ENCODE peak calls at places on chromosomes 7 and 10, in seven cellular contexts. One of them, this sample, is unnamed.

GRCh38 chr7:33892945-33893344 is 12.4 kb upstream of the BMPER start:
- DNase-seq in cardiac fibroblast: no peak
- DNase-seq in LNCaP clone FGC: no peak
- DNase-seq in cardiac muscle cell: no peak
- DNase-seq in adrenal gland: no peak
- DNase-seq in ovary: no peak
- DNase-seq in Peyer's patch: no peak
- DNase-seq in this sample: no peak

GRCh38 chr7:55893940-55894339 is 6.7 kb downstream of the ZNF713 start:
- DNase-seq in cardiac muscle cell: no peak
- DNase-seq in ovary: no peak
- DNase-seq in LNCaP clone FGC: no peak
- DNase-seq in cardiac fibroblast: no peak
- DNase-seq in adrenal gland: no peak
- DNase-seq in Peyer's patch: no peak
- DNase-seq in this sample: no peak

GRCh38 chr10:64699244-64699643 is 1178.0 kb downstream of the REEP3 start:
- DNase-seq in cardiac fibroblast: no peak
- DNase-seq in cardiac muscle cell: no peak
- DNase-seq in LNCaP clone FGC: no peak
- DNase-seq in Peyer's patch: no peak
- DNase-seq in adrenal gland: no peak
- DNase-seq in ovary: no peak
- DNase-seq in this sample: no peak

GRCh38 chr10:126135177-126135576 is 238.8 kb downstream of the FANK1 start:
- DNase-seq in ovary: no peak
- DNase-seq in LNCaP clone FGC: no peak
- DNase-seq in adrenal gland: no peak
- DNase-seq in cardiac fibroblast: peak
- DNase-seq in Peyer's patch: no peak
- DNase-seq in cardiac muscle cell: no peak
- DNase-seq in this sample: no peak

GRCh38 chr10:114869500-114869899 is 47.9 kb downstream of the FHIP2A start:
- DNase-seq in adrenal gland: no peak
- DNase-seq in cardiac fibroblast: peak
- DNase-seq in cardiac muscle cell: no peak
- DNase-seq in Peyer's patch: no peak
- DNase-seq in LNCaP clone FGC: no peak
- DNase-seq in ovary: no peak
- DNase-seq in this sample: no peak

GRCh38 chr10:79031723-79032122 is 37.0 kb upstream of the ZMIZ1 start:
- DNase-seq in ovary: no peak
- DNase-seq in Peyer's patch: no peak
- DNase-seq in LNCaP clone FGC: no peak
- DNase-seq in cardiac muscle cell: no peak
- DNase-seq in cardiac fibroblast: no peak
- DNase-seq in adrenal gland: no peak
- DNase-seq in this sample: no peak

GRCh38 chr10:59606551-59606961 is 103.1 kb downstream of the SLC16A9 start:
- DNase-seq in cardiac muscle cell: no peak
- DNase-seq in ovary: no peak
- DNase-seq in cardiac fibroblast: peak
- DNase-seq in LNCaP clone FGC: no peak
- DNase-seq in adrenal gland: no peak
- DNase-seq in Peyer's patch: no peak
- DNase-seq in this sample: no peak

GRCh38 chr10:94299417-94299816 is 63.3 kb downstream of the NOC3L start:
- DNase-seq in Peyer's patch: no peak
- DNase-seq in LNCaP clone FGC: no peak
- DNase-seq in cardiac fibroblast: peak
- DNase-seq in cardiac muscle cell: no peak
- DNase-seq in ovary: no peak
- DNase-seq in adrenal gland: no peak
- DNase-seq in this sample: no peak

GRCh38 chr7:112986256-112987031 is 100.2 kb downstream of the GPR85 start:
- DNase-seq in LNCaP clone FGC: no peak
- DNase-seq in ovary: no peak
- DNase-seq in cardiac fibroblast: peak
- DNase-seq in adrenal gland: no peak
- DNase-seq in Peyer's patch: no peak
- DNase-seq in cardiac muscle cell: no peak
- DNase-seq in this sample: no peak

GRCh38 chr7:129947701-129948100 is 5.1 kb downstream of the UBE2H start:
- DNase-seq in cardiac muscle cell: no peak
- DNase-seq in cardiac fibroblast: peak
- DNase-seq in LNCaP clone FGC: no peak
- DNase-seq in ovary: no peak
- DNase-seq in adrenal gland: peak
- DNase-seq in Peyer's patch: no peak
- DNase-seq in this sample: no peak

GRCh38 chr7:77406421-77406820 is 9.7 kb downstream of the GSAP start:
- DNase-seq in cardiac muscle cell: no peak
- DNase-seq in cardiac fibroblast: no peak
- DNase-seq in ovary: no peak
- DNase-seq in Peyer's patch: no peak
- DNase-seq in adrenal gland: no peak
- DNase-seq in LNCaP clone FGC: no peak
- DNase-seq in this sample: no peak

GRCh38 chr10:14653271-14654161 is 121.2 kb downstream of the FAM107B start:
- DNase-seq in LNCaP clone FGC: peak
- DNase-seq in cardiac muscle cell: no peak
- DNase-seq in cardiac fibroblast: peak
- DNase-seq in adrenal gland: peak
- DNase-seq in ovary: no peak
- DNase-seq in Peyer's patch: no peak
- DNase-seq in this sample: no peak

GRCh38 chr7:135291809-135292253 is 58.2 kb downstream of the STRA8 start:
- DNase-seq in ovary: no peak
- DNase-seq in LNCaP clone FGC: no peak
- DNase-seq in adrenal gland: no peak
- DNase-seq in cardiac fibroblast: peak
- DNase-seq in Peyer's patch: no peak
- DNase-seq in cardiac muscle cell: no peak
- DNase-seq in this sample: no peak

GRCh38 chr10:23694446-23694920 is 255.6 kb downstream of the OTUD1 start:
- DNase-seq in adrenal gland: no peak
- DNase-seq in LNCaP clone FGC: no peak
- DNase-seq in cardiac fibroblast: peak
- DNase-seq in Peyer's patch: no peak
- DNase-seq in cardiac muscle cell: peak
- DNase-seq in ovary: no peak
- DNase-seq in this sample: peak

GRCh38 chr7:14902589-14902963 is at the start of gene DGKB:
- DNase-seq in Peyer's patch: no peak
- DNase-seq in cardiac muscle cell: peak
- DNase-seq in ovary: no peak
- DNase-seq in cardiac fibroblast: peak
- DNase-seq in LNCaP clone FGC: no peak
- DNase-seq in adrenal gland: no peak
- DNase-seq in this sample: peak

DNA sequence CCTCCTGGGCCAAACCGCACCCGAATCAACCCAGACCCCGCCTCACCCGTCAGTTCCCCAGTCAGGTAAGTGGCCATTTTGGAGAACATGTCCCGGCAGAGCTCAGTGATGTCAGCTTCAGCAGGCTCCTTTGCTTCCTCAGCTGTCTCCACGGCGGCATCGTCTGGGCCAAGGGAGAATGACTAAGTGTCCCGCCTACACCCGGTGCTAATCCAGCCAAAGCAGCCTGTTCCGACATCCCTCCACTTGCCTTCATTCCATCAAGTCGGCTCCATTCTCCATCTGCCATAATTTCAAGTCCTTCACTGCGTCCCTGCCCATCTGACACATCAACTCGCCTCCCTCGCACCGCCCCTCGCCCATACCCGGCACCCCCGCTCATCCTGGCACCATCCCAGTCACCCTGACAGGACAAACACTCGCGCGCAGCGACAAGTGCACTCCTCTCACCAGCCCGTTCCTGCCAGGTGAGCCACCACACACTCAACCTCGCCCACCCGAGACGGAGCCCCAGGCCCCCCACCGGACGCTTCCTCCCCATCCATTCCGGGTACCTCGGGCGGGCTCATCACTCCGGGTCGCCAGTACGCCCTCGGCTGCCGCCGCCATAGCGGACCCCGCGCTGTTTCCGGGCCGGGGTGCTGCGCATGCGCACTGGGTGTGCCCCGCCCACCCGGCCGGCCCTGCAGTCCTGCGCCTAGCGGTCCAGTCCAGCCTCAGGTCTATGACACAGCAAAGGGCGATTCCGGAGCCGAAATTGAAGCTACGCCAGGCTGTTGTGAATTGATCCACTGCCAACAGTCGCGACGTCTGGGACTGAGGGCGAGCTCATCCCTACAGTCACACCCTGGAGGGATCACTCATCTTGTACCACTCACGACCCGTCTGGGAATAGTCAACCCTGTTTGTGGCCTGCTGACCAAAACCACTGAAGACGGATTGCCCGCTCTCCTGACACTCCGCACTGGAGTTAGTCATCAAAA is at the start of gene BLOC1S2:
- DNase-seq in adrenal gland: peak
- DNase-seq in cardiac fibroblast: peak
- DNase-seq in LNCaP clone FGC: peak
- DNase-seq in cardiac muscle cell: peak
- DNase-seq in Peyer's patch: peak
- DNase-seq in ovary: peak
- DNase-seq in this sample: peak
- TF ChIP-seq CTCF in adrenal gland: no peak
- TF ChIP-seq CTCF in cardiac fibroblast: no peak
- TF ChIP-seq CTCF in LNCaP clone FGC: no peak
- TF ChIP-seq CTCF in cardiac muscle cell: no peak
- TF ChIP-seq CTCF in Peyer's patch: no peak
- TF ChIP-seq CTCF in ovary: no peak
- TF ChIP-seq CTCF in this sample: no peak

DNA sequence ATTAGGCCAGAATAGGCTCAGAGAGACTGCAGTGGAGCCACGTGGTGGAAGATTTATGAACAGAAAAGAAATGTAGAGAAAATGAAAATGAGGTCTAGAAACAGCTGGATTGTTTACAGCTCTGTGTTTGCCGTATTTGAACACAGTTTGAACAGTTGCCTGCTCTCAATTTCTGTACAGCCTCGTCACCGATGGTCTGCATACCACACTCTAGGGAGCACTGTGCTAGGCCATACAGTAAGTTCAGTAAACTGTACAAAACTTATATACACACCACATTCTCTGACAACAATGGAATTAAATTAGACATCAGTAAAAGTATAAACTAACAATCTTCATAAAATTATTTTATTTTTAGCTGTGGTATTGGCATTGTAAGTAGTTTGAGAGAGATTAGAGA is 11.1 kb upstream of the CYP2E1 start:
- DNase-seq in cardiac muscle cell: no peak
- DNase-seq in adrenal gland: no peak
- DNase-seq in ovary: no peak
- DNase-seq in LNCaP clone FGC: no peak
- DNase-seq in Peyer's patch: no peak
- DNase-seq in cardiac fibroblast: no peak
- DNase-seq in this sample: no peak
- TF ChIP-seq CTCF in cardiac muscle cell: no peak
- TF ChIP-seq CTCF in adrenal gland: no peak
- TF ChIP-seq CTCF in ovary: no peak
- TF ChIP-seq CTCF in LNCaP clone FGC: no peak
- TF ChIP-seq CTCF in Peyer's patch: no peak
- TF ChIP-seq CTCF in cardiac fibroblast: no peak
- TF ChIP-seq CTCF in this sample: no peak

GRCh38 chr10:4710858-4711257 is 115.1 kb upstream of the AKR1E2 start:
- DNase-seq in ovary: no peak
- DNase-seq in cardiac fibroblast: no peak
- DNase-seq in cardiac muscle cell: no peak
- DNase-seq in Peyer's patch: no peak
- DNase-seq in LNCaP clone FGC: no peak
- DNase-seq in adrenal gland: no peak
- DNase-seq in this sample: no peak

GRCh38 chr10:4704034-4704545 is 121.9 kb upstream of the AKR1E2 start:
- DNase-seq in Peyer's patch: no peak
- DNase-seq in cardiac fibroblast: peak
- DNase-seq in adrenal gland: no peak
- DNase-seq in cardiac muscle cell: no peak
- DNase-seq in LNCaP clone FGC: peak
- DNase-seq in ovary: no peak
- DNase-seq in this sample: no peak

DNA sequence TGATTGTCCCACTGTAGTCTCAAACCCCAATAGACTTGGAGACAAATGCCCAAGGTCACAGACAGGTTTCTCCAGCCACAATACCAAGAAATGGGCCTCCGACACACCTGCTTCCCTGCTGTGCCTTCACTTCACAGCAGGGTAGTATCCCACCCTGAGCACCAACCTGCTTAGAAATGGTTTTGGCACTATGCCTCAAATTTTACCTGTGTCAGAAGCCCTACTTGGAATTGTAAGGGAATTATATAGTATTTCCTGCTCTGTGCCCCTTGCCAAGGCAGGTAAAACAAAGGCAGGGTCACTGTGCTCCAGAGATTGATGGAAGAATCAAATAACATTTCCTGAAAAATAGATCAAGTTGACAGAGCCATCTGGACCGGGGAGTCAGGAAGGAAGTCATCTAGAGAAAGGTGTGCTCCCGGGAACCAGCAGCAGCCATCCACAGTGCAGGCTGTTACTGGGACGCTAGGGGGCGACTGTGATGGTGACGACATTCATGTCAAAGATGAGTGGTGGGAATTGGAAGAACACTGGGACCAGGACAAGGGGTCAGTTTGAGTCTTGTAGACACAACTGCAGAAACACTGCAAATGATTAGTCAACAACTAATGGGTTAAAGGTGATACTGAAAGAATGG is 117.8 kb upstream of the AKR1E2 start:
- DNase-seq in cardiac muscle cell: no peak
- DNase-seq in cardiac fibroblast: no peak
- DNase-seq in LNCaP clone FGC: no peak
- DNase-seq in ovary: no peak
- DNase-seq in Peyer's patch: no peak
- DNase-seq in adrenal gland: no peak
- DNase-seq in this sample: peak
- TF ChIP-seq CTCF in cardiac muscle cell: peak
- TF ChIP-seq CTCF in cardiac fibroblast: peak
- TF ChIP-seq CTCF in LNCaP clone FGC: peak
- TF ChIP-seq CTCF in ovary: no peak
- TF ChIP-seq CTCF in Peyer's patch: no peak
- TF ChIP-seq CTCF in adrenal gland: no peak
- TF ChIP-seq CTCF in this sample: peak

GRCh38 chr10:71708897-71709882 is 10.4 kb downstream of the C10orf105 start:
- DNase-seq in Peyer's patch: no peak
- DNase-seq in adrenal gland: no peak
- DNase-seq in LNCaP clone FGC: no peak
- DNase-seq in cardiac muscle cell: no peak
- DNase-seq in cardiac fibroblast: no peak
- DNase-seq in ovary: no peak
- DNase-seq in this sample: no peak

GRCh38 chr10:71707240-71707789 is 12.3 kb downstream of the C10orf105 start:
- DNase-seq in LNCaP clone FGC: no peak
- DNase-seq in cardiac muscle cell: no peak
- DNase-seq in adrenal gland: no peak
- DNase-seq in Peyer's patch: no peak
- DNase-seq in ovary: no peak
- DNase-seq in cardiac fibroblast: no peak
- DNase-seq in this sample: no peak

GRCh38 chr10:71706216-71707121 is 13.1 kb downstream of the C10orf105 start:
- DNase-seq in LNCaP clone FGC: no peak
- DNase-seq in adrenal gland: no peak
- DNase-seq in cardiac fibroblast: no peak
- DNase-seq in ovary: no peak
- DNase-seq in cardiac muscle cell: no peak
- DNase-seq in Peyer's patch: no peak
- DNase-seq in this sample: no peak

GRCh38 chr10:71710519-71710918 is 9.1 kb downstream of the C10orf105 start:
- DNase-seq in ovary: peak
- DNase-seq in adrenal gland: no peak
- DNase-seq in cardiac fibroblast: no peak
- DNase-seq in cardiac muscle cell: no peak
- DNase-seq in Peyer's patch: no peak
- DNase-seq in LNCaP clone FGC: no peak
- DNase-seq in this sample: no peak

GRCh38 chr10:71708301-71708703 is 11.3 kb downstream of the C10orf105 start:
- DNase-seq in Peyer's patch: peak
- DNase-seq in cardiac muscle cell: peak
- DNase-seq in ovary: peak
- DNase-seq in LNCaP clone FGC: no peak
- DNase-seq in cardiac fibroblast: peak
- DNase-seq in adrenal gland: peak
- DNase-seq in this sample: peak
- TF ChIP-seq CTCF in Peyer's patch: peak
- TF ChIP-seq CTCF in cardiac muscle cell: peak
- TF ChIP-seq CTCF in ovary: peak
- TF ChIP-seq CTCF in LNCaP clone FGC: peak
- TF ChIP-seq CTCF in cardiac fibroblast: peak
- TF ChIP-seq CTCF in adrenal gland: peak
- TF ChIP-seq CTCF in this sample: peak

This sample was measured in glutamatergic neuron.